ENCODE peak calls at places on chromosomes 13 and 19, in four cellular contexts. A is GM23338, H is endothelial cell of umbilical vein, W is heart right ventricle. Z is an unnamed sample.

GRCh38 chr13:94198666-94199065 is 280.8 kb downstream of the DCT start:
- DNase-seq in H (no peak), A (no peak), W (no peak), Z (no peak)

GRCh38 chr19:54136086-54136863 is 1.3 kb upstream of the CNOT3 start:
- DNase-seq in H (no peak), A (peak; percentile 61), W (no peak), Z (no peak)

GRCh38 chr19:18700501-18701249 is 17.2 kb downstream of the CRTC1 start:
- DNase-seq in W (peak; percentile 84), A (peak; percentile 83), H (peak; percentile 43), Z (peak; percentile 85)

GRCh38 chr13:66887088-66887487 is 343.0 kb downstream of the PCDH9 start:
- DNase-seq in H (no peak), A (no peak), W (no peak), Z (no peak)

GRCh38 chr19:5065717-5066116 is 96.8 kb downstream of the KDM4B start:
- DNase-seq in A (no peak), H (no peak), W (no peak), Z (peak; percentile 33)

GRCh38 chr19:47004012-47004465 is 15.6 kb upstream of the NPAS1 start:
- DNase-seq in A (no peak), W (no peak), H (no peak), Z (no peak)

GRCh38 chr13:74134777-74135305 is 637 bp upstream of the KLF12 start:
- DNase-seq in H (no peak), W (peak; percentile 65), A (no peak), Z (peak; percentile 25)

GRCh38 chr19:38656171-38656981 is 8.9 kb downstream of the ACTN4 start:
- DNase-seq in H (no peak), W (no peak), A (no peak), Z (no peak)

GRCh38 chr19:42683917-42684513 is 56.3 kb downstream of the PSG3 start:
- DNase-seq in A (peak; percentile 61), W (no peak), H (no peak), Z (no peak)

GRCh38 chr13:37647038-37647650 is 48.6 kb upstream of the POSTN start:
- DNase-seq in W (no peak), H (peak; percentile 64), A (peak; percentile 3), Z (no peak)

GRCh38 chr13:73081256-73081915 is 22.6 kb downstream of the KLF5 start:
- DNase-seq in H (no peak), W (no peak), A (no peak), Z (no peak)

GRCh38 chr19:28686741-28687140 is 526.2 kb downstream of the UQCRFS1 start:
- DNase-seq in A (no peak), H (no peak), W (no peak), Z (no peak)

GRCh38 chr19:28635962-28636629 is 576.9 kb downstream of the UQCRFS1 start:
- DNase-seq in A (no peak), W (no peak), H (no peak), Z (no peak)

GRCh38 chr13:111228262-111229144 is 91.9 kb upstream of the TEX29 start:
- DNase-seq in W (no peak), A (no peak), H (no peak), Z (no peak)

GRCh38 chr19:45469835-45470146 is 2.0 kb downstream of the FOSB start:
- DNase-seq in A (peak; percentile 95), W (no peak), H (no peak), Z (no peak)

GRCh38 chr19:7527516-7528191 is 5.2 kb downstream of the MCOLN1 start:
- DNase-seq in W (no peak), A (no peak), H (no peak), Z (no peak)

GRCh38 chr13:29472317-29472961 is 123.0 kb downstream of the SLC7A1 start:
- DNase-seq in H (peak; percentile 57), W (no peak), A (peak; percentile 85), Z (no peak)

GRCh38 chr19:48511800-48512503 is at the start of gene LMTK3:
- DNase-seq in W (no peak), H (no peak), A (peak; percentile 87), Z (no peak)

DNA sequence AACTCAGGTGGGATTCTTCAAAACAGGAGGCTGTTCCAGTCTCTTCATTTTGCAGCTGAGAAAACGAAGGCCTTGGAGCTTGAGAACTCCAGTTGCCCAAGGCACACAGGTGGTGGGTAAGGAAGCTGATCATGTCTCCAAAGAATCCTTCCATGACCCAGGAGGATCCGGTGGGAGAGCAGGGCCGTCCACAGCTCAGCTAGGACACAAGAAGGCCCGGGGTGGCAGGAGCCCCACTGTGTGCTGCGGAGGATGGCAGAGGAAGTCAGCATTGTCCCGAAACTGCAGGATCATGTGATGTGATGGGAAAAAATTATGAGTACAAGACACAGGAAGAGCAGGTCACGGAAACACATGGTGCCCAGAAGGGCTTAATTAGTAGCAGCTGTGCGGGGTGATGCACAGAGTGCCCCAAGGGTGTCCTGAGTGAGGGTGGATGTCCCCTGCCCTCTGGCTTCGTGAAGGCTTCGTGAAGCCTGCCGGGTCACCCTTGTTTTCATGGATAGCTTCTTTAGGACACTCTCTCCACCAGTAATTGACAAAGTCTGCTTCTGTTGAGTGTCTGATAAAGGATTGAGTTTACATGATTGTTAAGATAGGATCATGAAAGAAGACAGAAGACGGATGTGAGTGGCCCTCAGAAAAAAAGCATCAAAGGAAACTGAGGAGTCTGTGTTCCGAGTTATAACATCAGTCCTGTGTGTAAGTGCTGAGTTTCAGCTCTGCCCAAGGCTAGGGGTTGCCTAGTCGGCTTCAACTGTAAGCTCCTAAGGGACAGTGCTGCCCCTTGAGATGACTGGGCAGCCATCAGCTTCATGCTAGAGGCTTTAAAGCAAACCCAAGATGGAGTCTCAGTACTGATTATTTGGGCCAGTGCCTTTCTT is 33.8 kb upstream of the SACS start:
- DNase-seq in W (no peak), H (no peak), A (no peak), Z (no peak)
- H3K4me1 ChIP-seq in W (peaks cover 12% of the 10 kb centered on the region), H (peaks cover 7% of the 10 kb centered on the region), A (peaks cover 28% of the 10 kb centered on the region), Z (peaks cover 13% of the 10 kb centered on the region)

DNA sequence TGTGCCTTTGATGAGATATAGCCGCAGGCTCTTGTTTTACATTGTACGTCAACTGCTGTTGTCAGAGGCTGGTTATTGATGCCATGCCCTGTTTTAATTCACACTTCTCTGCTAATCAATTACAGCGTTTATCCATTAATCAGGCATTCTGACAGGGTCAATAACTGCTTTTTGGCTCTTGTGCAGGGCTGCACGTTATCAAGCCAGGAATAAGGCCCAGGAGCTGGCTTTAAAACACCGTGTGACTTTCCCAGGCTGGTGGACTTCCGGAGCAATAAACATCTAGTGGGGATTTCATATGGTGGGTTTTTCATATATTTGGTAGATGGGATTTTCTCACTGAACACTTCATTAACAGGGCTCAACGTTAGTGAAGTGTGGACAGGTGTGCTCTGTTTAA is 221.7 kb downstream of the TM9SF2 start:
- DNase-seq in H (no peak), A (no peak), W (no peak), Z (no peak)
- H3K4me1 ChIP-seq in H (no peaks in the 10 kb centered on the region), A (peaks cover 64% of the 10 kb centered on the region), W (no peaks in the 10 kb centered on the region), Z (peaks cover 7% of the 10 kb centered on the region)

GRCh38 chr19:16380314-16380695 is 55.7 kb downstream of the KLF2 start:
- DNase-seq in W (no peak), A (no peak), H (no peak), Z (no peak)
- H3K4me1 ChIP-seq in W (peaks cover 36% of the 10 kb centered on the region), A (no peaks in the 10 kb centered on the region), H (peaks cover 6% of the 10 kb centered on the region), Z (peaks cover 43% of the 10 kb centered on the region)

GRCh38 chr19:10641248-10641647 is 12.9 kb upstream of the ILF3 start:
- DNase-seq in W (no peak), A (no peak), H (no peak), Z (no peak)
- H3K4me1 ChIP-seq in W (peaks cover 13% of the 10 kb centered on the region), A (peaks cover 19% of the 10 kb centered on the region), H (peaks cover 4% of the 10 kb centered on the region), Z (peaks cover 22% of the 10 kb centered on the region)

GRCh38 chr19:16371540-16371986 is 46.9 kb downstream of the KLF2 start:
- DNase-seq in W (peak; percentile 69), A (no peak), H (no peak), Z (no peak)
- H3K4me1 ChIP-seq in W (peaks cover 30% of the 10 kb centered on the region), A (peaks cover 6% of the 10 kb centered on the region), H (peaks cover 13% of the 10 kb centered on the region), Z (peaks cover 18% of the 10 kb centered on the region)

GRCh38 chr13:76397413-76397812 is 488.8 kb downstream of the KCTD12 start:
- DNase-seq in A (no peak), W (no peak), H (no peak), Z (no peak)

DNA sequence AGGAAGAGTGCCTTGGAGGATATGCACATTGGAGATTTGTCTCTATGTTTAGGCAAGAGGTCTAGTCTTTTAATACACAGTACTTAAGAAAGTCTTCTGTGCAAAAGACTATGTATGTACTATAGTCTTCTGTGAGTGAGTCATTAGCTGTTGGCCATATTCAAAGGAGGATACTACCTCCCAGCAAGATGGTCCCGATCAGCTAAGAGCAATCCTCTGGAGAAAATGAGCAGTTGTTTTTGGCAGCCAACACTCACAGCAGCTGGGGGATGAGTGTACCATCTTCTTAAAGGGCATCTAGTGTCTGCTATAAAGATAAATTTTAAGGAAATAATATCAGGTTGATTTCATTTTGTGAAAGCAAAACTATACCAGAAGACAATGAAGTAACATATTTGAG is 487.8 kb downstream of the KCTD12 start:
- DNase-seq in H (no peak), A (no peak), W (no peak), Z (no peak)
- H3K4me1 ChIP-seq in H (no peaks in the 10 kb centered on the region), A (no peaks in the 10 kb centered on the region), W (no peaks in the 10 kb centered on the region), Z (no peaks in the 10 kb centered on the region)

GRCh38 chr19:15330801-15331418 is 1.4 kb downstream of the BRD4 start:
- DNase-seq in W (no peak), A (peak; percentile 63), H (peak; percentile 61), Z (peak; percentile 37)
- H3K4me1 ChIP-seq in W (peaks cover 49% of the 10 kb centered on the region), A (peaks cover 29% of the 10 kb centered on the region), H (peaks cover 26% of the 10 kb centered on the region), Z (peaks cover 74% of the 10 kb centered on the region)

GRCh38 chr19:1258161-1258492 is 9.7 kb downstream of the MIDN start:
- DNase-seq in A (no peak), W (no peak), H (no peak), Z (no peak)
- H3K4me1 ChIP-seq in A (peaks cover 50% of the 10 kb centered on the region), W (peaks cover 78% of the 10 kb centered on the region), H (peaks cover 58% of the 10 kb centered on the region), Z (peaks cover 65% of the 10 kb centered on the region)